ENCODE peak calls at places on chromosomes 7 and 10, in eight cellular contexts. N is CD8-positive, alpha-beta memory T cell; Y is SJSA1; I is fibroblast of lung; D is hepatocyte; G is trophoblast cell; S is mammary epithelial cell; T is breast epithelium. W is an unnamed sample. For H3K4me1, the result is how much of the 10 kb centered on the place peaks cover.

GRCh38 chr7:50069613-50070012 is 23.4 kb downstream of the ZPBP start:
- DNase-seq in N (no peak), Y (no peak), I (peak), D (no peak), G (peak), S (peak), T (no peak), W (no peak)

GRCh38 chr10:7787150-7787856 is 490 bp downstream of the KIN start:
- DNase-seq in N (no peak), Y (peak), I (peak), D (peak), G (no peak), S (peak), T (no peak), W (no peak)

GRCh38 chr7:42186181-42186580 is 50.8 kb downstream of the GLI3 start:
- DNase-seq in N (no peak), Y (no peak), I (no peak), D (no peak), G (peak), S (no peak), T (no peak), W (no peak)

GRCh38 chr10:133328358-133329343 is 8.0 kb downstream of the CALY start:
- DNase-seq in N (no peak), Y (no peak), I (no peak), D (no peak), G (no peak), S (no peak), T (no peak), W (no peak)

GRCh38 chr7:47326220-47326619 is 255.7 kb downstream of the TNS3 start:
- DNase-seq in N (no peak), Y (peak), I (peak), D (peak), G (peak), S (peak), T (no peak), W (no peak)

GRCh38 chr10:119375574-119376265 is 166.8 kb downstream of the RGS10 start:
- DNase-seq in N (no peak), Y (peak), I (no peak), D (peak), G (peak), S (no peak), T (no peak), W (no peak)

GRCh38 chr7:105309235-105310156 is 79.2 kb downstream of the SRPK2 start:
- DNase-seq in N (no peak), Y (peak), I (no peak), D (no peak), G (no peak), S (no peak), T (no peak), W (no peak)

GRCh38 chr10:72027498-72027897 is 60.9 kb downstream of the SPOCK2 start:
- DNase-seq in N (no peak), Y (no peak), I (peak), D (peak), G (peak), S (no peak), T (no peak), W (no peak)

GRCh38 chr10:127039435-127039834 is 134.2 kb downstream of the DOCK1 start:
- DNase-seq in N (no peak), Y (no peak), I (no peak), D (no peak), G (no peak), S (no peak), T (no peak), W (no peak)

GRCh38 chr10:129946868-129947267 is 17.2 kb downstream of the EBF3 start:
- DNase-seq in N (no peak), Y (no peak), I (no peak), D (no peak), G (no peak), S (no peak), T (no peak), W (no peak)

GRCh38 chr7:40604601-40605438 is 470.0 kb downstream of the SUGCT start:
- DNase-seq in N (no peak), Y (peak), I (peak), D (peak), G (peak), S (no peak), T (no peak), W (no peak)

GRCh38 chr10:27661511-27662286 is 83.9 kb downstream of the MKX start:
- DNase-seq in N (no peak), Y (no peak), I (peak), D (no peak), G (no peak), S (peak), T (no peak), W (no peak)

GRCh38 chr7:291302-292092 is 1.5 kb downstream of the FOXL3 start:
- DNase-seq in N (no peak), Y (no peak), I (peak), D (no peak), G (no peak), S (no peak), T (peak), W (no peak)

GRCh38 chr10:30227481-30227880 is 121.6 kb downstream of the MTPAP start:
- DNase-seq in N (no peak), Y (no peak), I (no peak), D (no peak), G (no peak), S (no peak), T (no peak), W (no peak)

GRCh38 chr7:47147213-47147631 is 434.7 kb downstream of the TNS3 start:
- DNase-seq in N (no peak), Y (no peak), I (peak), D (peak), G (no peak), S (no peak), T (no peak), W (no peak)

GRCh38 chr10:35336084-35336831 is at the start of gene CCNY:
- DNase-seq in N (peak), Y (peak), I (peak), D (peak), G (peak), S (peak), T (peak), W (peak)

GRCh38 chr7:91030680-91031079 is 233.6 kb upstream of the FZD1 start:
- DNase-seq in N (no peak), Y (no peak), I (no peak), D (no peak), G (no peak), S (no peak), T (no peak), W (no peak)

GRCh38 chr10:114957122-114957521 is 19.1 kb downstream of the TRUB1 start:
- DNase-seq in N (no peak), Y (no peak), I (no peak), D (no peak), G (no peak), S (no peak), T (no peak), W (no peak)

GRCh38 chr10:109426987-109427386 is 496.3 kb downstream of the XPNPEP1 start:
- DNase-seq in N (no peak), Y (no peak), I (no peak), D (no peak), G (no peak), S (no peak), T (no peak), W (no peak)

GRCh38 chr7:148856035-148856881 is 27.8 kb downstream of the EZH2 start:
- DNase-seq in N (peak), Y (peak), I (no peak), D (peak), G (peak), S (peak), T (no peak), W (peak)

GRCh38 chr10:64379898-64380297 is 858.7 kb downstream of the REEP3 start:
- DNase-seq in N (no peak), Y (no peak), I (no peak), D (peak), G (no peak), S (no peak), T (no peak), W (no peak)

GRCh38 chr10:86066696-86067095 is 299.9 kb downstream of the GRID1 start:
- DNase-seq in N (no peak), Y (no peak), I (no peak), D (no peak), G (no peak), S (no peak), T (no peak), W (no peak)

GRCh38 chr10:16445770-16446469 is 9.1 kb downstream of the PTER start:
- DNase-seq in N (no peak), Y (no peak), I (no peak), D (no peak), G (no peak), S (no peak), T (no peak), W (no peak)

GRCh38 chr10:86512137-86512536 is 9.5 kb downstream of the WAPL start:
- DNase-seq in N (no peak), Y (no peak), I (no peak), D (no peak), G (no peak), S (no peak), T (no peak), W (no peak)

GRCh38 chr7:105439174-105439893 is 50.6 kb upstream of the SRPK2 start:
- DNase-seq in N (no peak), Y (peak), I (peak), D (no peak), G (peak), S (peak), T (no peak), W (no peak)

GRCh38 chr7:36286688-36287087 is 103.0 kb upstream of the ANLN start:
- DNase-seq in N (no peak), Y (no peak), I (no peak), D (no peak), G (no peak), S (no peak), T (no peak), W (no peak)

GRCh38 chr7:44979481-44980392 is 922 bp upstream of the MYO1G start:
- DNase-seq in N (no peak), Y (no peak), I (peak), D (no peak), G (no peak), S (no peak), T (no peak), W (no peak)

GRCh38 chr10:100710151-100710871 is 35.1 kb upstream of the PAX2 start:
- DNase-seq in N (no peak), Y (no peak), I (no peak), D (peak), G (peak), S (no peak), T (no peak), W (no peak)

GRCh38 chr10:84214612-84215235 is 10.6 kb downstream of the LRIT2 start:
- DNase-seq in N (peak), Y (no peak), I (no peak), D (no peak), G (no peak), S (peak), T (no peak), W (no peak)

GRCh38 chr7:36372156-36372555 is 17.5 kb upstream of the ANLN start:
- DNase-seq in N (no peak), Y (peak), I (peak), D (no peak), G (peak), S (no peak), T (no peak), W (no peak)

GRCh38 chr7:69782917-69783684 is 184.8 kb downstream of the AUTS2 start:
- DNase-seq in N (no peak), Y (no peak), I (peak), D (peak), G (no peak), S (no peak), T (no peak), W (no peak)

GRCh38 chr10:115030483-115031200 is 62.5 kb upstream of the ATRNL1 start:
- DNase-seq in N (no peak), Y (no peak), I (no peak), D (no peak), G (no peak), S (no peak), T (no peak), W (no peak)

GRCh38 chr10:69863580-69863979 is 61.9 kb downstream of the COL13A1 start:
- DNase-seq in N (no peak), Y (peak), I (peak), D (no peak), G (no peak), S (peak), T (no peak), W (no peak)

GRCh38 chr10:116708386-116708785 is 34.0 kb downstream of the HSPA12A start:
- DNase-seq in N (no peak), Y (no peak), I (peak), D (no peak), G (no peak), S (peak), T (no peak), W (no peak)

GRCh38 chr7:39733881-39734571 is 110.7 kb downstream of the RALA start:
- DNase-seq in N (no peak), Y (peak), I (peak), D (peak), G (peak), S (peak), T (no peak), W (no peak)

GRCh38 chr10:18607979-18608378 is 43.4 kb downstream of the NSUN6 start:
- DNase-seq in N (no peak), Y (no peak), I (peak), D (no peak), G (no peak), S (peak), T (no peak), W (no peak)

GRCh38 chr7:7098280-7098818 is 84.0 kb upstream of the C1GALT1 start:
- DNase-seq in N (no peak), Y (peak), I (no peak), D (no peak), G (no peak), S (no peak), T (no peak), W (no peak)

GRCh38 chr7:41824284-41824683 is 121.4 kb upstream of the INHBA start:
- DNase-seq in N (no peak), Y (no peak), I (peak), D (no peak), G (no peak), S (peak), T (no peak), W (no peak)

GRCh38 chr7:20402297-20403230 is 71.9 kb downstream of the ITGB8 start:
- DNase-seq in N (no peak), Y (peak), I (peak), D (no peak), G (no peak), S (no peak), T (no peak), W (no peak)

GRCh38 chr7:2810682-2811471 is 33.2 kb downstream of the GNA12 start:
- DNase-seq in N (no peak), Y (no peak), I (no peak), D (no peak), G (peak), S (no peak), T (peak), W (no peak)
- H3K27ac ChIP-seq in N (no peak), Y (no peak), I (peak), D (peak), G (peak), S (no peak), T (peak), W (no peak)

GRCh38 chr7:116293139-116293538 is 82.8 kb downstream of the TES start:
- DNase-seq in N (no peak), Y (no peak), I (no peak), D (no peak), G (no peak), S (no peak), T (no peak), W (no peak)
- H3K4me3 ChIP-seq in N (no peak), Y (no peak), I (no peak), D (no peak), G (no peak), S (no peak), T (no peak), W (no peak)

GRCh38 chr7:143257501-143257900 is 5.7 kb upstream of the GSTK1 start:
- DNase-seq in N (no peak), Y (no peak), I (no peak), D (no peak), G (no peak), S (peak), T (no peak), W (no peak)
- H3K4me1 ChIP-seq in N (half or more), Y (under half), I (under half), D (under half), G (under half), S (under half), T (under half), W (under half)

GRCh38 chr7:152072451-152072850 is 47.0 kb downstream of the GALNT11 start:
- DNase-seq in N (no peak), Y (no peak), I (no peak), D (no peak), G (no peak), S (peak), T (no peak), W (no peak)
- H3K27ac ChIP-seq in N (no peak), Y (no peak), I (no peak), D (no peak), G (no peak), S (peak), T (no peak), W (no peak)

GRCh38 chr10:51937736-51938135 is 238.3 kb upstream of the CSTF2T start:
- DNase-seq in N (no peak), Y (no peak), I (peak), D (no peak), G (peak), S (peak), T (no peak), W (no peak)
- H3K4me3 ChIP-seq in N (no peak), Y (no peak), I (no peak), D (no peak), G (no peak), S (no peak), T (no peak), W (no peak)

GRCh38 chr7:55122263-55122662 is 103.4 kb downstream of the EGFR start:
- DNase-seq in N (no peak), Y (no peak), I (no peak), D (no peak), G (no peak), S (no peak), T (no peak), W (no peak)
- H3K4me1 ChIP-seq in N (under half), Y (under half), I (under half), D (under half), G (under half), S (half or more), T (under half), W (under half)